ENCODE peak calls at places on chromosomes 7 and 10, in ten cellular contexts. C, D, Q, M, U, W, A, P, G and H are unnamed samples.

GRCh38 chr10:18214692-18215563 is 74.7 kb downstream of the CACNB2 start:
- DNase-seq in W (no peak), G (peak; percentile 32), Q (peak; percentile 64), M (peak; percentile 77), D (peak; percentile 64), A (peak; percentile 21), U (no peak), P (no peak), C (no peak), H (no peak)

GRCh38 chr10:131902211-131902610 is 1.4 kb downstream of the PPP2R2D start:
- DNase-seq in M (no peak), G (no peak), Q (no peak), D (no peak), C (peak; percentile 32), P (no peak), U (no peak), W (no peak), A (no peak), H (no peak)

GRCh38 chr7:91557789-91558396 is 293.7 kb downstream of the FZD1 start:
- DNase-seq in A (no peak), C (no peak), U (peak; percentile 97), Q (no peak), P (no peak), D (no peak), M (peak; percentile 56), W (no peak), G (no peak), H (no peak)

GRCh38 chr7:152621426-152621825 is 54.5 kb downstream of the XRCC2 start:
- DNase-seq in P (no peak), Q (no peak), G (peak; percentile 54), W (no peak), U (no peak), A (no peak), M (no peak), C (no peak), D (no peak), H (no peak)

GRCh38 chr7:103735377-103735776 is 254.1 kb downstream of the RELN start:
- DNase-seq in M (peak; percentile 20), W (no peak), D (no peak), Q (no peak), U (peak; percentile 71), G (no peak), P (no peak), C (no peak), A (no peak), H (peak; percentile 6)

GRCh38 chr10:103542764-103543616 is 49.5 kb downstream of the NEURL1 start:
- DNase-seq in W (no peak), U (peak; percentile 21), G (no peak), M (peak; percentile 67), Q (peak; percentile 54), P (peak; percentile 52), C (peak; percentile 64), A (no peak), D (peak; percentile 44), H (no peak)

GRCh38 chr7:82054544-82054943 is 284.7 kb upstream of the HGF start:
- DNase-seq in A (no peak), W (no peak), Q (no peak), G (no peak), M (no peak), C (no peak), D (no peak), U (no peak), P (no peak), H (no peak)

GRCh38 chr10:11326241-11326640 is 285.2 kb downstream of the USP6NL start:
- DNase-seq in M (no peak), A (no peak), Q (no peak), D (no peak), P (no peak), W (no peak), U (no peak), G (no peak), C (no peak), H (no peak)

GRCh38 chr7:101884671-101885596 is 67.5 kb downstream of the CUX1 start:
- DNase-seq in W (no peak), D (no peak), C (no peak), A (no peak), G (no peak), U (no peak), Q (no peak), P (no peak), M (no peak), H (no peak)
- H3K27ac ChIP-seq in W (no peak overlapping the region), D (no peak overlapping the region), C (peak overlapping the region; percentile 66), A (peak overlapping the region; percentile 69), G (no peak overlapping the region), U (no peak overlapping the region), Q (no peak overlapping the region), P (no peak overlapping the region), M (peak overlapping the region; percentile 36), H (no peak overlapping the region)

GRCh38 chr7:18993933-18994668 is 123.3 kb downstream of the TWIST1 start:
- DNase-seq in A (no peak), G (no peak), U (peak; percentile 13), M (peak; percentile 32), P (no peak), D (no peak), W (no peak), C (no peak), Q (no peak), H (no peak)

GRCh38 chr7:18995270-18995671 is 122.2 kb downstream of the TWIST1 start:
- DNase-seq in C (no peak), A (no peak), W (no peak), P (no peak), U (no peak), G (no peak), D (no peak), M (no peak), Q (no peak), H (no peak)

GRCh38 chr7:18997477-18998130 is 119.8 kb downstream of the TWIST1 start:
- DNase-seq in C (no peak), U (no peak), M (no peak), W (no peak), Q (no peak), A (no peak), D (no peak), G (no peak), P (no peak), H (no peak)

GRCh38 chr7:18995811-18996400 is 121.5 kb downstream of the TWIST1 start:
- DNase-seq in M (no peak), A (no peak), G (no peak), W (no peak), Q (no peak), D (no peak), U (no peak), P (no peak), C (no peak), H (no peak)

GRCh38 chr7:18996583-18996982 is 120.9 kb downstream of the TWIST1 start:
- DNase-seq in C (no peak), Q (no peak), U (no peak), M (peak; percentile 18), D (no peak), A (no peak), W (no peak), G (no peak), P (no peak), H (no peak)
- H3K9me3 ChIP-seq in C (no peaks in the 10 kb centered on the region), Q (no peaks in the 10 kb centered on the region), U (no peaks in the 10 kb centered on the region), M (no peaks in the 10 kb centered on the region), D (no peaks in the 10 kb centered on the region), A (no peaks in the 10 kb centered on the region), W (no peaks in the 10 kb centered on the region), G (no peaks in the 10 kb centered on the region), P (no peaks in the 10 kb centered on the region), H (no peaks in the 10 kb centered on the region)

GRCh38 chr7:101532000-101532399 is 97.1 kb downstream of the MYL10 start:
- DNase-seq in D (no peak), A (no peak), C (no peak), G (peak; percentile 73), Q (no peak), W (no peak), M (no peak), P (no peak), U (no peak), H (no peak)

GRCh38 chr7:101524376-101524775 is 104.7 kb downstream of the MYL10 start:
- DNase-seq in P (no peak), C (no peak), W (no peak), G (peak; percentile 30), A (no peak), D (no peak), Q (no peak), U (no peak), M (no peak), H (no peak)

GRCh38 chr7:101532400-101533102 is 96.5 kb downstream of the MYL10 start:
- DNase-seq in C (no peak), P (no peak), D (no peak), U (no peak), A (no peak), W (no peak), M (no peak), G (no peak), Q (no peak), H (no peak)

GRCh38 chr7:101529560-101529959 is 99.5 kb downstream of the MYL10 start:
- DNase-seq in C (no peak), G (no peak), Q (no peak), A (no peak), M (no peak), D (no peak), P (no peak), U (no peak), W (no peak), H (no peak)

DNA sequence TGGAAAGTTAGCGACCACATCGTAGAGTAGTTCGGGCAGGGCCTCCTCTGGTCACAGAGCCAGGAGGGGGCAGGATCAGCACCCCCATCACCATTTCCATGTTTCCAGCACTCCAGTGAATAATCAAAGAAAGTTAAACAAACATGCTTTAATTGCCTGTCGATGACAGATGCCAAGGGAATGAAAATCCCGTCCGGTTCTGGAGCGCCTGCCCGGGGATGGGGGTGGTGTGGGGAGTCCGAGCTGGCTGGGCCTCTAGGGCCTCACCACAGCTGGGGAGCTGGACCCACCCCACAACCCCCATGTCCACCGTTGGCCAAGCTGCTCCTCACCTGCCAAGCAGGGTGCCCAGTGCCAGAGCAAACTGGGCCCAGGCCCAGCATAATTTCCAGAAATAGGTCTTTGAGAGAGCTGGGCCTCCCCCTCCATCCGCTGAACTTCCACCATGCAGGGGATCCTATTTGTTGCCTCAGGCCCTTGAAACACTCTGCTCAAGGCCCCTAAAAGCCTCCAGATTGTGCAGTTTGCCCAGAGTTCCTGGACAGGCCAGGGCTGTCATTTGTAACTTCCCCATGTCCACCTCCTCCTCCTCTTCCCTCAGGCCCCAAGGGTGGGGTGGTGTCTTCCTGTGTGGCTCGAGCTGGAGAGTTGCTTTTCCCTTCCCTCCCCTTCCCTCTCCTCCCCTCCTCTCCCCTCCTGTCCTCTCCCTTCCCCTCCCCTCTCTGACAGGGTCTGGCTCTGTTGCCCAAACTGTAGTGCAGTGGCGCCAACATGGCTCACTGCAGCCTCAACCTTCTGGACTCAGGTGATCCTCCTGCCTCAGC is 101.0 kb downstream of the MYL10 start:
- DNase-seq in U (peak; percentile 34), M (no peak), A (peak; percentile 33), W (peak; percentile 51), Q (peak; percentile 34), D (no peak), C (peak; percentile 80), P (no peak), G (peak; percentile 84), H (peak; percentile 24)
- H3K27ac ChIP-seq in U (no peak overlapping the region), M (no peak overlapping the region), A (no peak overlapping the region), W (peak overlapping the region; percentile 24), Q (no peak overlapping the region), D (no peak overlapping the region), C (no peak overlapping the region), P (no peak overlapping the region), G (no peak overlapping the region), H (peak overlapping the region; percentile 61)

GRCh38 chr10:28674782-28675181 is 2.5 kb upstream of the BAMBI start:
- DNase-seq in P (no peak), Q (no peak), D (no peak), W (no peak), C (no peak), G (no peak), M (no peak), U (no peak), A (no peak), H (no peak)

GRCh38 chr10:28664369-28664740 is 13.0 kb upstream of the BAMBI start:
- DNase-seq in C (no peak), D (no peak), Q (no peak), G (no peak), M (peak; percentile 85), P (no peak), U (peak; percentile 69), W (no peak), A (no peak), H (peak; percentile 33)

GRCh38 chr10:28668363-28669226 is 8.7 kb upstream of the BAMBI start:
- DNase-seq in M (peak; percentile 79), U (peak; percentile 41), C (peak; percentile 91), Q (peak; percentile 14), D (peak; percentile 56), A (peak; percentile 41), W (peak; percentile 53), G (peak; percentile 76), P (no peak), H (no peak)

GRCh38 chr10:28666751-28667467 is 10.4 kb upstream of the BAMBI start:
- DNase-seq in P (no peak), C (no peak), D (no peak), G (no peak), A (no peak), M (no peak), Q (no peak), U (no peak), W (no peak), H (no peak)

DNA sequence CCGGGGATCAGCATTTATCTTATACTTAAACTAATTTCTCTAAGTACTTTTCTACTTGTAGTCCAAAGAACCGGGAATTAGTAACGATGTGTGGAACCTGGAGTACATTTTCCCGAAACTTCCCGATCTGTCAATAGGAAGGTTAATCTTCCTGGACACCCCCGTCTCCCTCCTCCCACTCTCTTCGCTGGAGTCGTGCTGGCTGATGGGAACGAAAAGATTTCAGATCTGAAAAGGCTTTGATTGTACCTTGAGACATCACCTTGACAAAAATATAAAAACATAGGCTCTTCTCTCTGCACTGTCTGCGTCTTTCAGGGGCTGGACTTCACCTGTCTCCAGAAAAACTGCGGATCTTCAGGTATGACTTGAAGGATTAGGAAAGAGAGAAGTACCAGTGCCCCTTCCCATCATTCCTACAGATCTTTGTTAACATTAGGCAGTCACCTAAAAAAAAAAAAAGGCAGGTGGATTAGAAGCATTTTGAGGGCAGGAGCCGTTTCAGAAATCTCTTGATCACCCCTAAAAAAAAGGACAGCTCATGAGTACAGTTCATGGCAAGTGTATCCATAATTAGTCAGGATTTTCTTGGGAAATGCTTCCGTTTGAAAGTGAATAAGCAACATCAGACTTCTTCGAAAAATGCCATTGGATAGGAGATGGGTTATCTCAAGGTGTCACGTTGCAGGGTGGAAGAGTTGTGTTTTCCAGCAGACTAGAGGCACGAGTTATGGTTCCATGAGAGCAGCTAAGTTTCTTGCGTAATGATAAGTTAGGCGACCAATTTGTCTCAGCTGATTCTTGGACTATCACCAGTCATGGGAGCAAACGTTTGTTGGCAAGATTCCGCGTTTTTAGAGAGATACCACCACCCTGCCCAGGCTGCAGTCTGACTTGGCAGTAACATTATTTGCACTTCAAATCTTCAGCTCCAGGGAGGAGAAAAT is 7.8 kb upstream of the BAMBI start:
- DNase-seq in G (no peak), C (no peak), P (no peak), Q (peak; percentile 5), D (no peak), U (no peak), W (no peak), A (no peak), M (no peak), H (no peak)
- H3K9me3 ChIP-seq in G (no peaks in the 10 kb centered on the region), C (no peaks in the 10 kb centered on the region), P (no peaks in the 10 kb centered on the region), Q (no peaks in the 10 kb centered on the region), D (no peaks in the 10 kb centered on the region), U (no peaks in the 10 kb centered on the region), W (no peaks in the 10 kb centered on the region), A (no peaks in the 10 kb centered on the region), M (no peaks in the 10 kb centered on the region), H (no peaks in the 10 kb centered on the region)